ENCODE peak calls at places on chromosomes 2 and 18, in seven cellular contexts. W, N, D, E, G, Y and Z are unnamed samples.
A peak's percentile ranks its signal among the peaks of the same experiment; 100 is the strongest.

GRCh38 chr2:180555391-180555965 is 424.9 kb upstream of the UBE2E3 start:
- DNase-seq in W (no peak), N (no peak), D (no peak), E (no peak), G (no peak), Y (no peak), Z (no peak)

GRCh38 chr18:69674921-69675405 is 272.7 kb downstream of the CD226 start:
- DNase-seq in W (no peak), N (no peak), D (no peak), E (no peak), G (no peak), Y (no peak), Z (no peak)

GRCh38 chr2:96265349-96265839 is 403 bp downstream of the TMEM127 start:
- DNase-seq in W (peak; percentile 70), N (no peak), D (no peak), E (peak; percentile 63), G (no peak), Y (no peak), Z (no peak)

GRCh38 chr18:23580677-23581367 is 5.5 kb downstream of the NPC1 start:
- DNase-seq in W (no peak), N (no peak), D (no peak), E (no peak), G (no peak), Y (peak; percentile 29), Z (peak; percentile 15)

GRCh38 chr18:63138469-63139340 is 180.9 kb downstream of the BCL2 start:
- DNase-seq in W (no peak), N (no peak), D (no peak), E (no peak), G (no peak), Y (no peak), Z (no peak)

GRCh38 chr18:46220116-46220515 is 115.9 kb downstream of the HAUS1 start:
- DNase-seq in W (no peak), N (no peak), D (no peak), E (no peak), G (no peak), Y (peak; percentile 43), Z (peak; percentile 32)

GRCh38 chr18:7979714-7980113 is 412.6 kb downstream of the PTPRM start:
- DNase-seq in W (no peak), N (no peak), D (no peak), E (peak; percentile 12), G (no peak), Y (no peak), Z (no peak)

GRCh38 chr2:207531024-207531411 is 1.3 kb downstream of the CREB1 start:
- DNase-seq in W (peak; percentile 10), N (no peak), D (no peak), E (no peak), G (no peak), Y (no peak), Z (no peak)

GRCh38 chr2:104429978-104430740 is 423.8 kb upstream of the POU3F3 start:
- DNase-seq in W (no peak), N (no peak), D (no peak), E (no peak), G (no peak), Y (no peak), Z (no peak)

GRCh38 chr2:10410001-10410671 is 38.0 kb downstream of the ODC1 start:
- DNase-seq in W (no peak), N (no peak), D (no peak), E (no peak), G (peak; percentile 77), Y (no peak), Z (no peak)

GRCh38 chr2:88967844-88968243 is 276.4 kb downstream of the RPIA start:
- DNase-seq in W (no peak), N (no peak), D (peak; percentile 38), E (no peak), G (no peak), Y (no peak), Z (peak; percentile 7)

GRCh38 chr2:226378733-226379132 is 420.9 kb downstream of the IRS1 start:
- DNase-seq in W (no peak), N (no peak), D (peak; percentile 28), E (no peak), G (no peak), Y (no peak), Z (peak; percentile 53)

GRCh38 chr2:189696223-189696622 is 21.8 kb downstream of the ANKAR start:
- DNase-seq in W (no peak), N (no peak), D (no peak), E (no peak), G (no peak), Y (no peak), Z (no peak)

GRCh38 chr2:189698020-189698887 is 23.8 kb downstream of the ANKAR start:
- DNase-seq in W (peak; percentile 28), N (no peak), D (peak; percentile 47), E (peak; percentile 53), G (no peak), Y (no peak), Z (peak; percentile 69)

GRCh38 chr2:189700681-189701080 is 26.2 kb downstream of the ANKAR start:
- DNase-seq in W (no peak), N (no peak), D (no peak), E (no peak), G (no peak), Y (no peak), Z (no peak)

DNA sequence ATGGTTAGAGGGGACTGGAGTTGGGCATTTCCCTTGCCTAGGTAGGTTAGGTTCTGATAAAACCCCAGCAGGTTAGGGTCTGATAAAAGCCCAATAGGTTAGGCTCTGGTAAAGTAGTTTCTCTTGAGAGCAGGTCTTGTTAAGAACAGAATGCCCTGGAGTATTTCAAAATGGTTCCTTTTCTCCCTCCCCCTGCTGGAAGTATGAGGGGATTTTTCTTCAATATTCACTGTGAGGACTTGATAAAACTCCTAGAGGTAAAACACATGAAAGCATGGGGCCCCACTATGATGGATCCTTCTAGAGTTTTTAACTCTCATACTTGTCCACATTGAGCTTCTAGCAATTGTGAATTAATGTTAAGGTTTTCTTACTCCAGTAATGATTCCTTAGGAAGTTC is 27.6 kb downstream of the ANKAR start:
- DNase-seq in W (no peak), N (no peak), D (peak; percentile 4), E (no peak), G (no peak), Y (no peak), Z (peak; percentile 24)
- TF ChIP-seq CTCF in W (no peak), N (no peak), D (no peak), E (no peak), G (no peak), Y (peak; percentile 7), Z (peak; percentile 25)

GRCh38 chr2:197786010-197786877 is 1.1 kb upstream of the BOLL start:
- DNase-seq in W (no peak), N (no peak), D (peak; percentile 70), E (peak; percentile 19), G (no peak), Y (no peak), Z (no peak)

GRCh38 chr2:197779261-197779660 is 5.9 kb downstream of the BOLL start:
- DNase-seq in W (no peak), N (no peak), D (no peak), E (no peak), G (no peak), Y (no peak), Z (no peak)

GRCh38 chr2:197782121-197782520 is 3.0 kb downstream of the BOLL start:
- DNase-seq in W (no peak), N (no peak), D (no peak), E (no peak), G (no peak), Y (no peak), Z (no peak)

DNA sequence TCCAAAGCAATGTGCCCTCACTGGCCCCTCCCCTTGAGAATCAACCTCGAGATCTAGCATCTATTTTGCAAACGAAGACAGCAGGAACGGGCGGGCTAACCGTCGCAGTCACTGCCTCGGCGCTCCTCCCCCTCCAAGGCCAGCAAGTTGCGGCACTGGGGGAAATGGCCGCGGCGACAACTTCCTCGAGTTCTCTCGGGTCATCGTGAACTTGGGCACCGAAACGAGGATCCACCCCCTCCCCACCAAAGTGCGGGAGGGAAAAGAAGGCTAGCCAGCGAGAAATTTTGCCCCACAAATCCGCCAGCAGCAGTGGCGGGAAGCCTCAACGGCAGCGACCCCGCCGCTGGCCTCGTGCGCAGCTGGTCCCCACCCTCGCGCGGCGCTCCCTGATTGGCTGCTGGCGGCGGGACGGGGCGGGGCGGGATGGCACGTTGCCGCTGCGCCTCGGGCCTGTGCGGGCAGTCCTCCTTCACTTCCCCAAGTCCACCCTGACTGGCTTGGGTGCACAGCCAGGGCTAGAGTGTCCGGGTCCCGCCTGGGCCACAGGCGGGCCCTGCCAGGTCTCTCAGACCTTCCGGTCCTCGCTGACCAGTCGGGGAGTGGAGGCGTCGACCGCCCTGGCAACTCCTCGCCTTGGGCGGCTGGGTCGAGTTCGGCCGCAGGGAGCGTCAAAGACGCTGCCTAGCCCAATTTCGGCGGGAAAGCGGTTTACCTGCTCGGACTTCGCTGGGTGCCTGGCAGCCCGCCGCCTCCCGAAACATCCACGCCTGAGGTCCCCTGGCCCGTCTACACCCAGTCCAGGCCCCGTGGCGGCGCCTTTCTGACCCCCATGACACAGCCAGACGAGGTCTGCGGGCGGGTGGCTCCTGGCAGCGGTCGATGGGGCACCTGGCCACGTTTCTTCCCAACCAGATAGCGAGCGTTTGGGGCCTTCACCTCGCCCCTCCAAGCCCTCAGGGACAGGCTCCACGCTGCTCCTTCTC is at the start of gene BOLL:
- DNase-seq in W (no peak), N (no peak), D (no peak), E (no peak), G (no peak), Y (no peak), Z (no peak)
- H3K4me3 ChIP-seq in W (peak within 1 kb of the TSS; percentile 54), N (peak within 1 kb of the TSS; percentile 49), D (peak within 1 kb of the TSS; percentile 49), E (peak within 1 kb of the TSS; percentile 24), G (peak within 1 kb of the TSS; percentile 34), Y (no peak within 1 kb of the TSS), Z (no peak within 1 kb of the TSS)

GRCh38 chr18:44977856-44978255 is 297.2 kb downstream of the SETBP1 start:
- DNase-seq in W (no peak), N (no peak), D (no peak), E (no peak), G (no peak), Y (no peak), Z (no peak)

GRCh38 chr18:44969214-44969842 is 288.6 kb downstream of the SETBP1 start:
- DNase-seq in W (no peak), N (no peak), D (no peak), E (no peak), G (no peak), Y (no peak), Z (no peak)

GRCh38 chr18:44974174-44974573 is 293.5 kb downstream of the SETBP1 start:
- DNase-seq in W (no peak), N (no peak), D (no peak), E (no peak), G (no peak), Y (no peak), Z (no peak)

GRCh38 chr18:44968336-44968735 is 287.6 kb downstream of the SETBP1 start:
- DNase-seq in W (no peak), N (no peak), D (no peak), E (peak; percentile 15), G (no peak), Y (no peak), Z (no peak)

DNA sequence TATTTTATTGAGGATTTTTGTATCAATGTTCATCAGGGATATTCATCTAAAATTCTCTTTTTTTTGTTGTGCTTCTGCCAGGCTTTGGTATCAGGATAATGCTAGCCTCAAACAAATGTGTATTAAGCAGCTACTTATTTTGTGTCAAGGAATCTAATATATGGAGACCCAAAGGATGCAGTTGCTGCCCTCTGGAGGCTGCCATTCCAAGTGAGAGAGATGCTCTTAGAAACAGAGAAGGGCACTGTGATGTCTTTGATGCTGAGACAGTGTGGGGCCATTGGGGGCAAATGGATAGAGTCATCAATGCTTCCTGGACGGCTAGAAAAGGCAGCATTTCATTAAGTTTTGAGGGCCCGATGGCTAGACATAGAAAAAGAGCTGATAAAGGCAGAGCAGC is 292.6 kb downstream of the SETBP1 start:
- DNase-seq in W (no peak), N (no peak), D (peak; percentile 12), E (no peak), G (no peak), Y (no peak), Z (peak; percentile 17)
- TF ChIP-seq CTCF in W (peak; percentile 29), N (no peak), D (no peak), E (no peak), G (no peak), Y (peak; percentile 33), Z (peak; percentile 21)

GRCh38 chr2:73963385-73964120 is 21.2 kb upstream of the TET3 start:
- DNase-seq in W (no peak), N (no peak), D (no peak), E (no peak), G (no peak), Y (no peak), Z (no peak)
- H3K4me3 ChIP-seq in W (no peak overlapping the region), N (no peak overlapping the region), D (no peak overlapping the region), E (no peak overlapping the region), G (no peak overlapping the region), Y (no peak overlapping the region), Z (no peak overlapping the region)